ENCODE peak calls at places on chromosomes 7 and 10, in five cellular contexts. C, A, D, S and K are unnamed samples.

GRCh38 chr7:106779877-106780276 is 85.2 kb upstream of the PIK3CG start:
- DNase-seq in C (no peak), D (no peak), S (no peak), A (peak; percentile 32), K (no peak)

GRCh38 chr10:87646192-87646909 is 13.3 kb upstream of the PAPSS2 start:
- DNase-seq in A (no peak), S (no peak), D (no peak), C (no peak), K (no peak)

GRCh38 chr7:2968176-2968575 is 75.5 kb downstream of the CARD11 start:
- DNase-seq in D (no peak), S (no peak), C (no peak), A (no peak), K (no peak)

GRCh38 chr7:128053023-128053422 is 21.8 kb upstream of the LRRC4 start:
- DNase-seq in A (no peak), C (no peak), D (no peak), S (peak; percentile 68), K (peak; percentile 56)

GRCh38 chr10:26437637-26438461 is at the start of gene APBB1IP:
- DNase-seq in C (peak; percentile 53), S (peak; percentile 32), A (no peak), D (peak; percentile 50), K (no peak)

GRCh38 chr7:151756076-151756731 is 120.7 kb downstream of the PRKAG2 start:
- DNase-seq in D (no peak), C (no peak), S (peak; percentile 64), A (no peak), K (no peak)

GRCh38 chr10:70903262-70903921 is 15.0 kb upstream of the PCBD1 start:
- DNase-seq in S (peak; percentile 61), D (peak; percentile 72), A (peak; percentile 72), C (no peak), K (peak; percentile 85)

GRCh38 chr7:28686418-28686800 is 271.7 kb downstream of the TRIL start:
- DNase-seq in S (peak; percentile 83), C (no peak), D (peak; percentile 67), A (no peak), K (peak; percentile 49)

GRCh38 chr10:43125881-43126731 is 12.1 kb upstream of the CSGALNACT2 start:
- DNase-seq in D (no peak), C (no peak), S (no peak), A (no peak), K (no peak)

GRCh38 chr7:44320141-44320540 is 5.3 kb downstream of the CAMK2B start:
- DNase-seq in C (no peak), D (no peak), S (no peak), A (no peak), K (no peak)

GRCh38 chr10:95542330-95542729 is 18.8 kb downstream of the SORBS1 start:
- DNase-seq in A (no peak), D (no peak), S (no peak), C (no peak), K (no peak)